ENCODE peak calls at places on chromosomes 4 and X, in seven cellular contexts. R, S, W, B, Z, E and G are unnamed samples.

GRCh38 chrX:21996872-21997271 is 35.3 kb upstream of the PHEX start:
- DNase-seq in E (no peak), B (peak; percentile 78), Z (peak; percentile 5), R (no peak), W (no peak), S (no peak), G (no peak)

GRCh38 chrX:152817082-152817744 is 13.3 kb downstream of the CETN2 start:
- DNase-seq in S (no peak), R (no peak), E (peak; percentile 64), B (peak; percentile 52), W (no peak), Z (peak; percentile 7), G (no peak)

GRCh38 chr4:38034986-38035882 is 75.0 kb downstream of the PTTG2 start:
- DNase-seq in S (no peak), R (peak; percentile 21), W (no peak), B (peak; percentile 78), E (peak; percentile 86), Z (no peak), G (peak; percentile 33)

GRCh38 chr4:9994246-9994847 is 26.9 kb downstream of the SLC2A9 start:
- DNase-seq in E (no peak), S (no peak), R (no peak), B (no peak), Z (no peak), W (no peak), G (no peak)

GRCh38 chrX:40460926-40461325 is 119.8 kb upstream of the ATP6AP2 start:
- DNase-seq in S (no peak), W (no peak), Z (no peak), R (no peak), B (no peak), E (no peak), G (no peak)

GRCh38 chr4:7759221-7759620 is 180.4 kb downstream of the AFAP1 start:
- DNase-seq in W (no peak), Z (no peak), R (peak; percentile 46), B (no peak), E (no peak), S (peak; percentile 19), G (no peak)

GRCh38 chrX:133983974-133984578 is 1.3 kb downstream of the GPC3 start:
- DNase-seq in Z (no peak), B (no peak), R (no peak), E (no peak), S (no peak), W (no peak), G (no peak)

GRCh38 chr4:124278477-124278876 is 434.1 kb downstream of the ANKRD50 start:
- DNase-seq in S (no peak), Z (no peak), W (no peak), E (no peak), R (no peak), B (peak; percentile 90), G (no peak)

GRCh38 chr4:156686120-156686519 is 285.5 kb downstream of the PDGFC start:
- DNase-seq in Z (no peak), R (no peak), S (no peak), B (peak; percentile 63), E (peak; percentile 10), W (no peak), G (no peak)

GRCh38 chrX:9131066-9131465 is 97.1 kb upstream of the FAM9B start:
- DNase-seq in E (no peak), W (no peak), S (no peak), Z (no peak), R (no peak), B (no peak), G (no peak)

GRCh38 chrX:153968754-153969124 is 2.9 kb downstream of the HCFC1 start:
- DNase-seq in W (no peak), B (no peak), E (no peak), Z (no peak), S (no peak), R (no peak), G (no peak)

GRCh38 chrX:109911046-109911445 is 91.9 kb upstream of the TMEM164 start:
- DNase-seq in S (no peak), R (no peak), Z (no peak), W (no peak), E (no peak), B (peak; percentile 22), G (no peak)

GRCh38 chr4:3607690-3608514 is 75.7 kb upstream of the LRPAP1 start:
- DNase-seq in E (peak; percentile 4), R (no peak), S (no peak), B (no peak), W (no peak), Z (no peak), G (no peak)

GRCh38 chr4:19675172-19675811 is 576.4 kb upstream of the SLIT2 start:
- DNase-seq in B (peak; percentile 43), S (no peak), Z (peak; percentile 18), W (peak; percentile 22), E (no peak), R (no peak), G (no peak)

GRCh38 chr4:136637071-136637777 is 895.1 kb downstream of the PCDH18 start:
- DNase-seq in S (no peak), B (peak; percentile 20), E (peak; percentile 31), W (no peak), Z (no peak), R (no peak), G (no peak)

GRCh38 chr4:13852411-13852810 is 224.9 kb upstream of the BOD1L1 start:
- DNase-seq in R (no peak), W (no peak), S (no peak), Z (no peak), B (no peak), E (no peak), G (no peak)

GRCh38 chr4:82360298-82361177 is 13.3 kb downstream of the HNRNPD start:
- DNase-seq in Z (no peak), B (peak; percentile 38), E (peak; percentile 54), S (no peak), R (no peak), W (no peak), G (no peak)

GRCh38 chr4:124762956-124763355 is 50.4 kb upstream of the ANKRD50 start:
- DNase-seq in B (no peak), Z (no peak), S (no peak), W (no peak), R (no peak), E (no peak), G (no peak)

GRCh38 chr4:73446336-73446938 is 10.4 kb downstream of the AFP start:
- DNase-seq in W (no peak), R (no peak), B (peak; percentile 63), S (no peak), E (peak; percentile 68), Z (no peak), G (peak; percentile 28)

GRCh38 chr4:163161536-163162205 is 5.0 kb downstream of the NAF1 start:
- DNase-seq in R (no peak), B (peak; percentile 75), E (no peak), S (no peak), W (no peak), Z (no peak), G (no peak)

GRCh38 chr4:48914311-48914710 is 7.7 kb upstream of the OCIAD2 start:
- DNase-seq in R (no peak), S (no peak), Z (no peak), E (no peak), W (no peak), B (no peak), G (no peak)

GRCh38 chr4:164509951-164510350 is 244.0 kb upstream of the SMIM31 start:
- DNase-seq in W (no peak), E (no peak), S (no peak), Z (no peak), R (no peak), B (no peak), G (no peak)

GRCh38 chrX:13646154-13646549 is 6.8 kb upstream of the TCEANC start:
- DNase-seq in S (no peak), B (peak; percentile 75), W (peak; percentile 59), E (peak; percentile 59), R (peak; percentile 15), Z (peak; percentile 21), G (no peak)

GRCh38 chr4:184287697-184288255 is 70.1 kb upstream of the ENPP6 start:
- DNase-seq in R (no peak), E (peak; percentile 38), B (peak; percentile 79), Z (no peak), S (no peak), W (no peak), G (peak; percentile 30)

GRCh38 chr4:81769244-81769643 is 297.5 kb upstream of the RASGEF1B start:
- DNase-seq in E (no peak), B (no peak), W (no peak), R (no peak), Z (no peak), S (no peak), G (no peak)

GRCh38 chrX:109635151-109635550 is 10.2 kb upstream of the KCNE5 start:
- DNase-seq in S (no peak), R (no peak), B (peak; percentile 36), Z (no peak), E (peak; percentile 54), W (no peak), G (no peak)

GRCh38 chr4:156751486-156751885 is 220.1 kb downstream of the PDGFC start:
- DNase-seq in R (no peak), W (no peak), Z (no peak), B (peak; percentile 33), E (no peak), S (no peak), G (no peak)